ENCODE peak calls at places on chromosomes 7 and 10, in five cellular contexts. One of them, this sample, is unnamed.

GRCh38 chr10:14855453-14855852 is 17.3 kb downstream of the HSPA14 start:
- DNase-seq in prostate gland: no peak
- DNase-seq in stomach: no peak
- DNase-seq in GM12878: no peak
- DNase-seq in vagina: no peak
- DNase-seq in this sample: no peak

GRCh38 chr7:37730489-37730888 is 46.9 kb downstream of the GPR141 start:
- DNase-seq in vagina: no peak
- DNase-seq in GM12878: no peak
- DNase-seq in prostate gland: peak; percentile 38
- DNase-seq in stomach: no peak
- DNase-seq in this sample: no peak

GRCh38 chr7:42232275-42232674 is 4.7 kb downstream of the GLI3 start:
- DNase-seq in vagina: no peak
- DNase-seq in prostate gland: no peak
- DNase-seq in GM12878: no peak
- DNase-seq in stomach: no peak
- DNase-seq in this sample: no peak

GRCh38 chr7:16067695-16068094 is 353.6 kb downstream of the CRPPA start:
- DNase-seq in GM12878: no peak
- DNase-seq in vagina: no peak
- DNase-seq in stomach: no peak
- DNase-seq in prostate gland: no peak
- DNase-seq in this sample: no peak

GRCh38 chr10:132306951-132307751 is 599 bp downstream of the STK32C start:
- DNase-seq in vagina: no peak
- DNase-seq in stomach: peak; percentile 71
- DNase-seq in prostate gland: peak; percentile 51
- DNase-seq in GM12878: no peak
- DNase-seq in this sample: peak; percentile 43

GRCh38 chr7:130880668-130881067 is 146.7 kb upstream of the KLF14 start:
- DNase-seq in stomach: no peak
- DNase-seq in vagina: no peak
- DNase-seq in prostate gland: no peak
- DNase-seq in GM12878: no peak
- DNase-seq in this sample: no peak

GRCh38 chr7:100585511-100586265 is at the start of gene LRCH4:
- DNase-seq in vagina: no peak
- DNase-seq in GM12878: no peak
- DNase-seq in stomach: peak; percentile 73
- DNase-seq in prostate gland: peak; percentile 49
- DNase-seq in this sample: peak; percentile 77

GRCh38 chr10:133394801-133395221 is 854 bp downstream of the MTG1 start:
- DNase-seq in prostate gland: no peak
- DNase-seq in stomach: peak; percentile 24
- DNase-seq in vagina: no peak
- DNase-seq in GM12878: no peak
- DNase-seq in this sample: no peak

GRCh38 chr10:2994562-2994961 is 72.8 kb upstream of the PFKP start:
- DNase-seq in stomach: no peak
- DNase-seq in GM12878: no peak
- DNase-seq in vagina: no peak
- DNase-seq in prostate gland: no peak
- DNase-seq in this sample: no peak

GRCh38 chr10:78348416-78349164 is 314.9 kb downstream of the RPS24 start:
- DNase-seq in GM12878: no peak
- DNase-seq in vagina: peak; percentile 16
- DNase-seq in stomach: peak; percentile 14
- DNase-seq in prostate gland: no peak
- DNase-seq in this sample: no peak

GRCh38 chr7:90669002-90669401 is 72.9 kb downstream of the CDK14 start:
- DNase-seq in stomach: no peak
- DNase-seq in GM12878: no peak
- DNase-seq in vagina: no peak
- DNase-seq in prostate gland: no peak
- DNase-seq in this sample: no peak

GRCh38 chr10:103053659-103054581 is 135.8 kb downstream of the CNNM2 start:
- DNase-seq in vagina: no peak
- DNase-seq in stomach: peak; percentile 50
- DNase-seq in GM12878: peak; percentile 55
- DNase-seq in prostate gland: peak; percentile 43
- DNase-seq in this sample: peak; percentile 51

GRCh38 chr7:31663072-31663471 is 23.9 kb upstream of the PPP1R17 start:
- DNase-seq in vagina: no peak
- DNase-seq in stomach: no peak
- DNase-seq in prostate gland: no peak
- DNase-seq in GM12878: no peak
- DNase-seq in this sample: no peak

GRCh38 chr10:1377231-1377630 is 321.0 kb downstream of the WDR37 start:
- DNase-seq in vagina: no peak
- DNase-seq in GM12878: no peak
- DNase-seq in stomach: peak; percentile 2
- DNase-seq in prostate gland: no peak
- DNase-seq in this sample: no peak

GRCh38 chr7:95804090-95804489 is 31.7 kb downstream of the DYNC1I1 start:
- DNase-seq in vagina: no peak
- DNase-seq in prostate gland: no peak
- DNase-seq in stomach: no peak
- DNase-seq in GM12878: no peak
- DNase-seq in this sample: no peak

GRCh38 chr10:45373003-45373782 is 823 bp upstream of the ALOX5 start:
- DNase-seq in GM12878: no peak
- DNase-seq in vagina: no peak
- DNase-seq in prostate gland: no peak
- DNase-seq in stomach: no peak
- DNase-seq in this sample: peak; percentile 46

GRCh38 chr7:92448185-92448747 is 984 bp downstream of the GATAD1 start:
- DNase-seq in GM12878: peak; percentile 48
- DNase-seq in stomach: peak; percentile 60
- DNase-seq in prostate gland: peak; percentile 44
- DNase-seq in vagina: no peak
- DNase-seq in this sample: peak; percentile 67

GRCh38 chr7:66047426-66047825 is 28.2 kb upstream of the ASL start:
- DNase-seq in vagina: no peak
- DNase-seq in prostate gland: no peak
- DNase-seq in stomach: no peak
- DNase-seq in GM12878: no peak
- DNase-seq in this sample: no peak

GRCh38 chr7:43618073-43618472 is 35.2 kb downstream of the STK17A start:
- DNase-seq in stomach: no peak
- DNase-seq in prostate gland: no peak
- DNase-seq in GM12878: no peak
- DNase-seq in vagina: no peak
- DNase-seq in this sample: no peak

GRCh38 chr7:113085781-113086390 is 741 bp downstream of the GPR85 start:
- DNase-seq in prostate gland: no peak
- DNase-seq in vagina: no peak
- DNase-seq in GM12878: no peak
- DNase-seq in stomach: no peak
- DNase-seq in this sample: no peak

GRCh38 chr7:93622036-93622714 is 47.7 kb upstream of the CALCR start:
- DNase-seq in stomach: no peak
- DNase-seq in GM12878: no peak
- DNase-seq in prostate gland: no peak
- DNase-seq in vagina: no peak
- DNase-seq in this sample: no peak

GRCh38 chr10:77592946-77593636 is 44.5 kb downstream of the KCNMA1 start:
- DNase-seq in prostate gland: no peak
- DNase-seq in stomach: peak; percentile 44
- DNase-seq in GM12878: no peak
- DNase-seq in vagina: no peak
- DNase-seq in this sample: peak; percentile 30

GRCh38 chr7:158013085-158013668 is 574.4 kb downstream of the PTPRN2 start:
- DNase-seq in stomach: no peak
- DNase-seq in prostate gland: no peak
- DNase-seq in GM12878: no peak
- DNase-seq in vagina: no peak
- DNase-seq in this sample: no peak

GRCh38 chr7:158016171-158017087 is 571.2 kb downstream of the PTPRN2 start:
- DNase-seq in vagina: no peak
- DNase-seq in stomach: peak; percentile 83
- DNase-seq in GM12878: no peak
- DNase-seq in prostate gland: no peak
- DNase-seq in this sample: no peak

GRCh38 chr7:158018061-158018796 is 569.4 kb downstream of the PTPRN2 start:
- DNase-seq in stomach: peak; percentile 23
- DNase-seq in vagina: no peak
- DNase-seq in GM12878: no peak
- DNase-seq in prostate gland: no peak
- DNase-seq in this sample: no peak

GRCh38 chr7:158017226-158018060 is 570.2 kb downstream of the PTPRN2 start:
- DNase-seq in vagina: no peak
- DNase-seq in GM12878: no peak
- DNase-seq in prostate gland: no peak
- DNase-seq in stomach: peak; percentile 27
- DNase-seq in this sample: no peak

DNA sequence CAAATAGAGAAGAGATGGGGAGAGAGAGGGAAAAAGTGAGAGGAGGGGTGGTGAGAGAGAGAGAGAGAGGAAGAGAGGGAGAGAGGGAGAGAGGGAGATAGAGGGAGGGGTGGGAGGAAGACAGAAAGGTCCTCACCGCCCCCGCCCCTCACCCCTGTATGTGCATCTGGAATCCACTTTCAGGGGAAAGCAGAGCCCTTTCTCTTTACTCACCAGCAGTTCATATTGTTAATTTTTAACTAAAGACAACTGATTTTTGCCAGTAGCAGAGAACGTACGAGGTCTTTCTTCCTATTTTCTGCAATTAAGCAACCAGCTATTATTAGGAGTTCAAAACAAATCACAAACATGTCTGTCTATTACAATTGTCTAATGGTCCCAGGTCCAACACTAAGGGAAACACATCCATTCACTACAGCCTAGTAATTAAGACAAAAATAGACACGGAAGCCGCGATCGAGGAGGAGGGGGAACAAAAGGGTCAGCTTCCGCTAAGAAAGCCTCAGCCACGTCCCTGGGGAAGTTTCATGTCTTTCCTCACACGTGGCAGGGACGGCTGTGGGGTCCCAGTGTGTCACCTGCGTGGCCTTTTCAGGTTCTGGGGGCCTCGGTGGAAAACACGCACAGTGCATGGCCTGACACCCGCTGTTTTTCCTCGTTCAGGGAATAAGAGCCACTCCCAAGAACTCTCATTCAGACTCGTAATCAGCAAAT is 572.1 kb downstream of the PTPRN2 start:
- DNase-seq in GM12878: no peak
- DNase-seq in vagina: no peak
- DNase-seq in prostate gland: no peak
- DNase-seq in stomach: peak; percentile 16
- DNase-seq in this sample: no peak
- H3K4me3 ChIP-seq in GM12878: no peak overlapping the region
- H3K4me3 ChIP-seq in vagina: peak overlapping the region; percentile 34
- H3K4me3 ChIP-seq in prostate gland: no peak overlapping the region
- H3K4me3 ChIP-seq in stomach: peak overlapping the region; percentile 17
- H3K4me3 ChIP-seq in this sample: no peak overlapping the region

DNA sequence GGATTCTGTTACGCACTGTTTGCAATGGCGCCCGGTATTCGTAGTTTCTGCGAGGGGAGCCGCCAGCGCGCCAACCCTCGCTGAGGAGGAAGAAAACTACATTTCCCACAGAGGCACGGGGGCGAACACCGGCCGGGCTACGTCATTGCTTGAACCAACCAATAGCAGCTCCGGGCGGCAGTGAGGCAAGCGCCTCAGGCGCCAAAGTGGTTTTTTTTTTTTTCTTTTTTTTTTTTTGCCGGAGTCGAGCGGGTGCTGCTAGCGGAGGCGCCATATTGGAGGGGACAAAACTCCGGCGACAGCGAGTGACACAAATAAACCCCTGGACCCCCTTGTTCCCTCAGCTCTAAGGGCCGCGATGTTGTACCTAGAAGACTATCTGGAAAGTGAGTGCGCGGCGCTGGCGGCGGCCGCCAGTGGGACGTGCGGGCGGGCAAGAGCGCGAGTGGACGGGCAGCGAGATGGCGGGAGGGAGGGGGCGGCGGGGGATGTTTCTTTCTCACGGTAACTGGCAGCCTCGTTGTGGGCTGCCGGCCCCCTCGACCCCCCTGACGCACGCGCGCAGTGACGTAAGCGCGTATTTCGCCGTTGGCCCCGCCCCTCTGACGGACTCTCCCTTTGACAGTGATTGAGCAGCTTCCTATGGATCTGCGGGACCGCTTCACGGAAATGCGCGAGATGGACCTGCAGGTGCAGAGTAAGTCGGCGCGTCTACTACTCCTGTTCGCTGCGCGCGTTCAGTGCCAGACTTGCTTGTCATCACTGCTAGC is at the start of gene ING3:
- DNase-seq in prostate gland: peak; percentile 98
- DNase-seq in stomach: peak; percentile 97
- DNase-seq in vagina: peak; percentile 98
- DNase-seq in GM12878: peak; percentile 92
- DNase-seq in this sample: peak; percentile 98
- TF ChIP-seq POLR2AphosphoS5 in prostate gland: peak; percentile 91
- TF ChIP-seq POLR2AphosphoS5 in stomach: peak; percentile 66
- TF ChIP-seq POLR2AphosphoS5 in vagina: peak; percentile 83
- TF ChIP-seq POLR2AphosphoS5 in GM12878: peak; percentile 86
- TF ChIP-seq POLR2AphosphoS5 in this sample: peak; percentile 64

DNA sequence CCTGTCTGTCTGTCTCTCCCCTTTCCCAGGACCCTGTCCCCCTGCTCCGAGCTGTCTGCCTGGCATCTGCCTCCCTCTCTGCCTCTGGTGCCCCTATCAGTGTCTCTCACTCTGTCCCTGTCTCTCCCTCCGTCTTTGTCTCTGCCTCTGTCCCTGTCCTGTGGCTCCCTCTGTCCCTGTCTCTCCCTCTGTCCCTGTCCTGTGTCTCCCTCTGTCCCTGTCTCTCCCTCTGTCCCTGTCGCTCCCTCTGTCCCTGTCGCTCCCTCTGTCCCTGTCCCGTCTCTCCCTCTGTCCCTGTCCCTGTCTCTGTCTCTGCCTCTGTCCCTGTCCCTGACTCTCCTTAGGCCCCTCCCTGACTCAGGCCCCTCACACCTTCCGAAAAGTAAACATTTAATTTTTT is 75.0 kb upstream of the PAX2 start:
- DNase-seq in stomach: no peak
- DNase-seq in GM12878: no peak
- DNase-seq in prostate gland: no peak
- DNase-seq in vagina: no peak
- DNase-seq in this sample: no peak
- H3K4me3 ChIP-seq in stomach: no peak overlapping the region
- H3K4me3 ChIP-seq in GM12878: no peak overlapping the region
- H3K4me3 ChIP-seq in prostate gland: no peak overlapping the region
- H3K4me3 ChIP-seq in vagina: no peak overlapping the region
- H3K4me3 ChIP-seq in this sample: no peak overlapping the region

GRCh38 chr7:235576-236395 is 43.4 kb downstream of the FAM20C start:
- DNase-seq in stomach: peak; percentile 91
- DNase-seq in prostate gland: peak; percentile 79
- DNase-seq in GM12878: no peak
- DNase-seq in vagina: no peak
- DNase-seq in this sample: no peak

GRCh38 chr7:233456-234035 is 41.2 kb downstream of the FAM20C start:
- DNase-seq in vagina: no peak
- DNase-seq in GM12878: no peak
- DNase-seq in prostate gland: no peak
- DNase-seq in stomach: no peak
- DNase-seq in this sample: no peak

GRCh38 chr7:234041-234711 is 41.8 kb downstream of the FAM20C start:
- DNase-seq in vagina: no peak
- DNase-seq in prostate gland: peak; percentile 26
- DNase-seq in GM12878: no peak
- DNase-seq in stomach: peak; percentile 30
- DNase-seq in this sample: no peak

GRCh38 chr7:236967-237366 is 44.6 kb downstream of the FAM20C start:
- DNase-seq in GM12878: no peak
- DNase-seq in vagina: no peak
- DNase-seq in stomach: no peak
- DNase-seq in prostate gland: no peak
- DNase-seq in this sample: no peak

GRCh38 chr7:234712-235553 is 42.6 kb downstream of the FAM20C start:
- DNase-seq in stomach: peak; percentile 76
- DNase-seq in prostate gland: peak; percentile 86
- DNase-seq in GM12878: no peak
- DNase-seq in vagina: no peak
- DNase-seq in this sample: peak; percentile 37
- TF ChIP-seq POLR2AphosphoS5 in stomach: no peak
- TF ChIP-seq POLR2AphosphoS5 in prostate gland: peak; percentile 69
- TF ChIP-seq POLR2AphosphoS5 in GM12878: no peak
- TF ChIP-seq POLR2AphosphoS5 in vagina: peak; percentile 20
- TF ChIP-seq POLR2AphosphoS5 in this sample: peak; percentile 30